ENCODE peak calls at places on chromosomes 3 and 15, in six cellular contexts. F, Y, M, N, G and Z are unnamed samples.

GRCh38 chr3:13375464-13375863 is 44.7 kb downstream of the NUP210 start:
- DNase-seq in F (no peak), Y (no peak), M (no peak), N (no peak), G (no peak), Z (no peak)

GRCh38 chr15:53197426-53197839 is 407.3 kb upstream of the ONECUT1 start:
- DNase-seq in F (no peak), Y (peak; percentile 56), M (peak; percentile 44), N (peak; percentile 24), G (peak; percentile 86), Z (peak; percentile 63)

GRCh38 chr3:172150896-172151295 is 111.5 kb downstream of the FNDC3B start:
- DNase-seq in F (no peak), Y (no peak), M (no peak), N (no peak), G (no peak), Z (no peak)

GRCh38 chr3:107999215-107999775 is 91.5 kb downstream of the CD47 start:
- DNase-seq in F (no peak), Y (no peak), M (no peak), N (no peak), G (no peak), Z (peak; percentile 63)

GRCh38 chr15:90295270-90295648 is 29.8 kb downstream of the NGRN start:
- DNase-seq in F (no peak), Y (no peak), M (no peak), N (no peak), G (no peak), Z (no peak)

GRCh38 chr15:31292391-31293020 is 34.1 kb upstream of the KLF13 start:
- DNase-seq in F (no peak), Y (no peak), M (peak; percentile 71), N (no peak), G (peak; percentile 29), Z (no peak)

GRCh38 chr15:51227967-51228783 is 110.2 kb downstream of the CYP19A1 start:
- DNase-seq in F (peak; percentile 76), Y (peak; percentile 86), M (peak; percentile 24), N (peak; percentile 54), G (no peak), Z (peak; percentile 32)

GRCh38 chr3:38102073-38102844 is 34.7 kb downstream of the ACAA1 start:
- DNase-seq in F (no peak), Y (no peak), M (no peak), N (no peak), G (no peak), Z (no peak)

GRCh38 chr15:62783303-62783957 is 259.1 kb upstream of the TPM1 start:
- DNase-seq in F (no peak), Y (no peak), M (no peak), N (no peak), G (no peak), Z (no peak)

GRCh38 chr3:156050918-156051317 is 69.5 kb upstream of the KCNAB1 start:
- DNase-seq in F (no peak), Y (peak; percentile 31), M (no peak), N (no peak), G (no peak), Z (no peak)

GRCh38 chr15:43509002-43509922 is 8.1 kb upstream of the MAP1A start:
- DNase-seq in F (no peak), Y (peak; percentile 20), M (peak; percentile 20), N (no peak), G (no peak), Z (no peak)

GRCh38 chr3:8986741-8987672 is 23.7 kb upstream of the RAD18 start:
- DNase-seq in F (no peak), Y (no peak), M (no peak), N (no peak), G (peak; percentile 32), Z (no peak)

GRCh38 chr15:88736204-88736603 is 67.0 kb upstream of the ACAN start:
- DNase-seq in F (no peak), Y (no peak), M (no peak), N (no peak), G (no peak), Z (no peak)

GRCh38 chr3:54212723-54213122 is 90.4 kb downstream of the CACNA2D3 start:
- DNase-seq in F (no peak), Y (no peak), M (no peak), N (no peak), G (no peak), Z (no peak)

GRCh38 chr3:42994595-42994994 is 15.5 kb downstream of the GASK1A start:
- DNase-seq in F (no peak), Y (no peak), M (no peak), N (no peak), G (no peak), Z (no peak)

GRCh38 chr3:191696356-191696755 is 235.4 kb downstream of the PYDC2 start:
- DNase-seq in F (no peak), Y (no peak), M (no peak), N (no peak), G (no peak), Z (no peak)

GRCh38 chr15:37819191-37819590 is 115.2 kb upstream of the TMCO5A start:
- DNase-seq in F (no peak), Y (no peak), M (no peak), N (no peak), G (no peak), Z (no peak)

GRCh38 chr15:49887604-49888340 is 231.3 kb downstream of the ATP8B4 start:
- DNase-seq in F (no peak), Y (no peak), M (no peak), N (no peak), G (no peak), Z (no peak)

GRCh38 chr3:112653209-112653871 is 12.4 kb upstream of the CCDC80 start:
- DNase-seq in F (no peak), Y (no peak), M (no peak), N (no peak), G (no peak), Z (no peak)

GRCh38 chr15:94135748-94136147 is 95.6 kb upstream of the MCTP2 start:
- DNase-seq in F (no peak), Y (no peak), M (no peak), N (no peak), G (no peak), Z (no peak)

GRCh38 chr3:60758169-60758568 is 493.1 kb downstream of the FHIT start:
- DNase-seq in F (no peak), Y (no peak), M (no peak), N (no peak), G (no peak), Z (no peak)

GRCh38 chr3:60759439-60759838 is 491.8 kb downstream of the FHIT start:
- DNase-seq in F (no peak), Y (no peak), M (no peak), N (no peak), G (no peak), Z (no peak)

GRCh38 chr3:60756231-60756630 is 495.0 kb downstream of the FHIT start:
- DNase-seq in F (no peak), Y (no peak), M (no peak), N (no peak), G (no peak), Z (no peak)

GRCh38 chr3:60756636-60757035 is 494.6 kb downstream of the FHIT start:
- DNase-seq in F (no peak), Y (no peak), M (no peak), N (no peak), G (no peak), Z (no peak)

DNA sequence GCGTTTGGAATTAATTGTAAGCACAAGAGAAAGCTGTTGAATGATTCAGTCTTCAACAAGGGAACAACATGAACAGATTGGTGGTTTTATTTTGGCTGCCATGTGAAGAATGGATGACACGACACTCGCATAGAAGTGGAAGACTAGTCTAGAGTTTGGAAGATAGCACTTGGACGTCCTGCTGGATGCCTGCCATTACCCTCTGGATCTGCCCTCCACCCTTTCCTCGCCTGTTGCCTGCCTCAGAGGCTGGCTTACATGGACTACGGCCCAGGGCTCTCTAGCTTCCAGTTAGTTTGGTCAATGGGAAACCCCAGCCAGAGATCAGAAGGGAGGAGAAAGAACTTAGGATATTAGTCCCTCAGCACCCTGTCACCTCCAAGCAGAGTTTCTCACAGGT is 493.5 kb downstream of the FHIT start:
- DNase-seq in F (no peak), Y (no peak), M (no peak), N (no peak), G (no peak), Z (no peak)
- H3K4me1 ChIP-seq in F (no peaks in the 10 kb centered on the region), Y (no peaks in the 10 kb centered on the region), M (no peaks in the 10 kb centered on the region), N (no peaks in the 10 kb centered on the region), G (no peaks in the 10 kb centered on the region), Z (no peaks in the 10 kb centered on the region)

GRCh38 chr3:65597952-65598413 is 440.7 kb downstream of the MAGI1 start:
- DNase-seq in F (no peak), Y (peak; percentile 36), M (no peak), N (no peak), G (peak; percentile 84), Z (peak; percentile 49)

GRCh38 chr3:65595997-65596300 is 442.8 kb downstream of the MAGI1 start:
- DNase-seq in F (no peak), Y (no peak), M (no peak), N (no peak), G (no peak), Z (no peak)

GRCh38 chr3:65597225-65597951 is 441.3 kb downstream of the MAGI1 start:
- DNase-seq in F (no peak), Y (no peak), M (no peak), N (no peak), G (peak; percentile 79), Z (peak; percentile 95)

GRCh38 chr3:65595222-65595996 is 443.3 kb downstream of the MAGI1 start:
- DNase-seq in F (no peak), Y (no peak), M (no peak), N (no peak), G (no peak), Z (no peak)

GRCh38 chr3:65596511-65597224 is 442.1 kb downstream of the MAGI1 start:
- DNase-seq in F (no peak), Y (no peak), M (no peak), N (no peak), G (peak; percentile 72), Z (no peak)
- TF ChIP-seq ZNF274 in F (no peak), Y (no peak), M (no peak), N (no peak), G (no peak), Z (no peak)

DNA sequence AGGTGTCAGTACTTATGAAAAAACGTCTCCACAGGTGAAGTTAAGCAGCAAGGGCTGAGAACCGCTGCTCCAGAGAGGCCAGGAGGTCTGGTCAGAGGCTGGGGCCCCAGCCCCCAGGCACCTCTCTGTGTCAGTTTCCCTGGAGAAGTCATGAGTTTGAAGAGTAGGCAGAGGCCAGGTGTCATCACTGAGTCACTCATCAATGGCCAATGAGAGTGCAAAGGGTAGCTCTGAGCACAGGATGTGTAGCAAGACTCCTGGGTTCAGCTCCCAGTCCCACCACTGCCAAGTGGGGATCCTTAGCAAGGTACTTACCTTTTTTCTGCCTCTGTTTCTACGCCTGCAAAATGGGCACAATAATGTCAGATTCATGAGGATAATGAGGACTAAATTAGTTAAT is 47.9 kb downstream of the CORO2B start:
- DNase-seq in F (no peak), Y (no peak), M (no peak), N (no peak), G (no peak), Z (no peak)
- TF ChIP-seq YY1 in F (no peak), Y (no peak), M (no peak), N (no peak), G (no peak), Z (no peak)

GRCh38 chr15:22806156-22806555 is 19.7 kb downstream of the NIPA1 start:
- DNase-seq in F (no peak), Y (no peak), M (no peak), N (no peak), G (no peak), Z (no peak)
- H3K4me1 ChIP-seq in F (peaks cover 34% of the 10 kb centered on the region), Y (no peaks in the 10 kb centered on the region), M (peaks cover 9% of the 10 kb centered on the region), N (no peaks in the 10 kb centered on the region), G (no peaks in the 10 kb centered on the region), Z (no peaks in the 10 kb centered on the region)